ENCODE peak calls at places on chromosomes 2 and 18, in five cellular contexts. One of them, this sample, is unnamed.

GRCh38 chr2:144096531-144096930 is 423.4 kb downstream of the ZEB2 start:
- DNase-seq in BJ: no peak
- DNase-seq in psoas muscle: no peak
- DNase-seq in adipocyte: no peak
- DNase-seq in transverse colon: no peak
- DNase-seq in this sample: no peak

GRCh38 chr2:238415036-238415764 is 11.5 kb upstream of the ASB1 start:
- DNase-seq in BJ: no peak
- DNase-seq in psoas muscle: no peak
- DNase-seq in adipocyte: no peak
- DNase-seq in transverse colon: no peak
- DNase-seq in this sample: no peak

GRCh38 chr2:206971805-206972204 is 32.5 kb downstream of the CPO start:
- DNase-seq in BJ: peak; percentile 35
- DNase-seq in psoas muscle: peak; percentile 44
- DNase-seq in adipocyte: peak; percentile 76
- DNase-seq in transverse colon: peak; percentile 13
- DNase-seq in this sample: no peak

GRCh38 chr2:187118331-187119099 is 269.5 kb upstream of the ZSWIM2 start:
- DNase-seq in BJ: no peak
- DNase-seq in psoas muscle: no peak
- DNase-seq in adipocyte: no peak
- DNase-seq in transverse colon: no peak
- DNase-seq in this sample: no peak

GRCh38 chr2:200329798-200330197 is 23.3 kb downstream of the SPATS2L start:
- DNase-seq in BJ: no peak
- DNase-seq in psoas muscle: no peak
- DNase-seq in adipocyte: no peak
- DNase-seq in transverse colon: no peak
- DNase-seq in this sample: no peak

GRCh38 chr18:55748227-55748738 is 160.3 kb upstream of the TCF4 start:
- DNase-seq in BJ: no peak
- DNase-seq in psoas muscle: no peak
- DNase-seq in adipocyte: no peak
- DNase-seq in transverse colon: no peak
- DNase-seq in this sample: no peak

GRCh38 chr2:88729061-88729745 is 37.7 kb downstream of the RPIA start:
- DNase-seq in BJ: peak; percentile 6
- DNase-seq in psoas muscle: no peak
- DNase-seq in adipocyte: no peak
- DNase-seq in transverse colon: no peak
- DNase-seq in this sample: no peak

GRCh38 chr2:190488516-190489220 is 45.9 kb downstream of the NEMP2 start:
- DNase-seq in BJ: no peak
- DNase-seq in psoas muscle: no peak
- DNase-seq in adipocyte: no peak
- DNase-seq in transverse colon: no peak
- DNase-seq in this sample: no peak

GRCh38 chr2:9178110-9178904 is 28.3 kb upstream of the ASAP2 start:
- DNase-seq in BJ: no peak
- DNase-seq in psoas muscle: no peak
- DNase-seq in adipocyte: no peak
- DNase-seq in transverse colon: peak; percentile 50
- DNase-seq in this sample: no peak

GRCh38 chr2:236600892-236601291 is 31.3 kb downstream of the ACKR3 start:
- DNase-seq in BJ: no peak
- DNase-seq in psoas muscle: no peak
- DNase-seq in adipocyte: no peak
- DNase-seq in transverse colon: no peak
- DNase-seq in this sample: peak; percentile 52

GRCh38 chr2:42770288-42771131 is 6.6 kb upstream of the OXER1 start:
- DNase-seq in BJ: no peak
- DNase-seq in psoas muscle: no peak
- DNase-seq in adipocyte: no peak
- DNase-seq in transverse colon: no peak
- DNase-seq in this sample: no peak

GRCh38 chr18:38644875-38645641 is 1079.5 kb upstream of the CELF4 start:
- DNase-seq in BJ: no peak
- DNase-seq in psoas muscle: no peak
- DNase-seq in adipocyte: no peak
- DNase-seq in transverse colon: no peak
- DNase-seq in this sample: no peak

GRCh38 chr2:237341872-237342271 is 72.1 kb downstream of the COL6A3 start:
- DNase-seq in BJ: no peak
- DNase-seq in psoas muscle: no peak
- DNase-seq in adipocyte: no peak
- DNase-seq in transverse colon: no peak
- DNase-seq in this sample: no peak

GRCh38 chr2:172677363-172677762 is 58.3 kb upstream of the RAPGEF4 start:
- DNase-seq in BJ: no peak
- DNase-seq in psoas muscle: no peak
- DNase-seq in adipocyte: no peak
- DNase-seq in transverse colon: no peak
- DNase-seq in this sample: no peak

GRCh38 chr18:26056291-26056690 is 34.1 kb downstream of the SS18 start:
- DNase-seq in BJ: no peak
- DNase-seq in psoas muscle: no peak
- DNase-seq in adipocyte: peak; percentile 24
- DNase-seq in transverse colon: no peak
- DNase-seq in this sample: no peak

GRCh38 chr2:129880309-129880708 is 99.2 kb upstream of the RAB6C start:
- DNase-seq in BJ: no peak
- DNase-seq in psoas muscle: no peak
- DNase-seq in adipocyte: no peak
- DNase-seq in transverse colon: no peak
- DNase-seq in this sample: no peak

GRCh38 chr2:15116830-15117229 is 444.3 kb downstream of the NBAS start:
- DNase-seq in BJ: no peak
- DNase-seq in psoas muscle: no peak
- DNase-seq in adipocyte: no peak
- DNase-seq in transverse colon: no peak
- DNase-seq in this sample: no peak

GRCh38 chr2:12998701-12999100 is 282.0 kb downstream of the TRIB2 start:
- DNase-seq in BJ: no peak
- DNase-seq in psoas muscle: no peak
- DNase-seq in adipocyte: no peak
- DNase-seq in transverse colon: no peak
- DNase-seq in this sample: no peak

GRCh38 chr2:96730212-96730611 is 9.7 kb downstream of the LMAN2L start:
- DNase-seq in BJ: no peak
- DNase-seq in psoas muscle: no peak
- DNase-seq in adipocyte: peak; percentile 31
- DNase-seq in transverse colon: no peak
- DNase-seq in this sample: no peak

GRCh38 chr2:68905116-68905515 is 33.9 kb upstream of the BMP10 start:
- DNase-seq in BJ: peak; percentile 13
- DNase-seq in psoas muscle: no peak
- DNase-seq in adipocyte: no peak
- DNase-seq in transverse colon: no peak
- DNase-seq in this sample: no peak

GRCh38 chr2:158967731-158968395 is 577 bp upstream of the TANC1 start:
- DNase-seq in BJ: no peak
- DNase-seq in psoas muscle: peak; percentile 32
- DNase-seq in adipocyte: peak; percentile 86
- DNase-seq in transverse colon: peak; percentile 52
- DNase-seq in this sample: peak; percentile 65

GRCh38 chr2:218252509-218253247 is 8.1 kb upstream of the GPBAR1 start:
- DNase-seq in BJ: no peak
- DNase-seq in psoas muscle: no peak
- DNase-seq in adipocyte: no peak
- DNase-seq in transverse colon: no peak
- DNase-seq in this sample: no peak

GRCh38 chr18:50906843-50907242 is 27.9 kb downstream of the ME2 start:
- DNase-seq in BJ: no peak
- DNase-seq in psoas muscle: no peak
- DNase-seq in adipocyte: no peak
- DNase-seq in transverse colon: no peak
- DNase-seq in this sample: no peak

DNA sequence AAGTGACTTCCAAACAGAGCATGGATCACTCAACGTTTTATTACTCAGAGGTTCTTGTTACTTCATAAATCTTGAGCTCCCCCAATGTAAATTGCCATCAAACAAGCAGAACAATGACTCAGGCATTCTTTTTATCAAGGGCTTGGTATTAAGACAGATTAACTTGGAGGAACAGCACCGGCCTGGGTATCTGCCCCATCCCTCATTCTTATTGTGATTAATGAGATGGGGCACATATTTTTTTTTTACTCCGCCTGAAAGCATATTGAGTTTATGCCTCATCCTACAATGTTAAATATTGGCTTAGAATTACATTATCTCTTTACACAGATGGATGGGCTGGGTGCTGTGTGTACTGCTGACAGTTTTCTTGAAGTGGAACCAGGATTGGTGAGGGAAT is 387.2 kb downstream of the CLIP4 start:
- DNase-seq in BJ: no peak
- DNase-seq in psoas muscle: no peak
- DNase-seq in adipocyte: peak; percentile 24
- DNase-seq in transverse colon: no peak
- DNase-seq in this sample: no peak
- H3K27me3 ChIP-seq in BJ: no peaks in the 10 kb centered on the region
- H3K27me3 ChIP-seq in psoas muscle: no peaks in the 10 kb centered on the region
- H3K27me3 ChIP-seq in adipocyte: peaks cover 6% of the 10 kb centered on the region
- H3K27me3 ChIP-seq in transverse colon: no peaks in the 10 kb centered on the region
- H3K27me3 ChIP-seq in this sample: no peaks in the 10 kb centered on the region

DNA sequence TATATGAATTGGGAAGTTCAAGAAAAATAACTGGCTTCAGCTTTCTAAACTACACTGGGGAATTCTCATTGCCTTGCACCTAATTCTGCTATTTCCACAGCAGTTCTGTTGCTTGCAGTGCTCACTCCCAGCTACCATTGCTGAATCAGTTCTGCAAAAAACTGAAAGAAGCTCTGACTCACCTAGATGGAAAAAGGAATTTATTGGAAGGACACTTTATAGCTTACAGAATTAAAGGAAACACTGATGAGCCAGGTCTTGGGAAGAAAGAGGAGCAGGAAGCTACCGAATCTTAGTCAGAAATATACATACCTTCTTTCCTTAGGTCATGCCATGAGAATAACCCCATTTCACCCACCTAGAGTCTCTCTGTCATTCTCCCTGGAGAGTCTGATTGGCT is 60.3 kb upstream of the ACVR1 start:
- DNase-seq in BJ: no peak
- DNase-seq in psoas muscle: no peak
- DNase-seq in adipocyte: no peak
- DNase-seq in transverse colon: no peak
- DNase-seq in this sample: no peak
- H3K27me3 ChIP-seq in BJ: no peaks in the 10 kb centered on the region
- H3K27me3 ChIP-seq in psoas muscle: peaks cover 3% of the 10 kb centered on the region
- H3K27me3 ChIP-seq in adipocyte: no peaks in the 10 kb centered on the region
- H3K27me3 ChIP-seq in transverse colon: no peaks in the 10 kb centered on the region
- H3K27me3 ChIP-seq in this sample: no peaks in the 10 kb centered on the region

GRCh38 chr2:232521098-232521497 is 910 bp downstream of the PRSS56 start:
- DNase-seq in BJ: no peak
- DNase-seq in psoas muscle: no peak
- DNase-seq in adipocyte: no peak
- DNase-seq in transverse colon: no peak
- DNase-seq in this sample: no peak

GRCh38 chr2:232522855-232523681 is 2.9 kb downstream of the PRSS56 start:
- DNase-seq in BJ: no peak
- DNase-seq in psoas muscle: no peak
- DNase-seq in adipocyte: no peak
- DNase-seq in transverse colon: no peak
- DNase-seq in this sample: no peak

GRCh38 chr2:232521524-232521923 is 1.3 kb downstream of the PRSS56 start:
- DNase-seq in BJ: no peak
- DNase-seq in psoas muscle: no peak
- DNase-seq in adipocyte: no peak
- DNase-seq in transverse colon: no peak
- DNase-seq in this sample: no peak

GRCh38 chr2:232523682-232524597 is 2.0 kb upstream of the CHRND start:
- DNase-seq in BJ: no peak
- DNase-seq in psoas muscle: peak; percentile 59
- DNase-seq in adipocyte: peak; percentile 51
- DNase-seq in transverse colon: peak; percentile 20
- DNase-seq in this sample: no peak

DNA sequence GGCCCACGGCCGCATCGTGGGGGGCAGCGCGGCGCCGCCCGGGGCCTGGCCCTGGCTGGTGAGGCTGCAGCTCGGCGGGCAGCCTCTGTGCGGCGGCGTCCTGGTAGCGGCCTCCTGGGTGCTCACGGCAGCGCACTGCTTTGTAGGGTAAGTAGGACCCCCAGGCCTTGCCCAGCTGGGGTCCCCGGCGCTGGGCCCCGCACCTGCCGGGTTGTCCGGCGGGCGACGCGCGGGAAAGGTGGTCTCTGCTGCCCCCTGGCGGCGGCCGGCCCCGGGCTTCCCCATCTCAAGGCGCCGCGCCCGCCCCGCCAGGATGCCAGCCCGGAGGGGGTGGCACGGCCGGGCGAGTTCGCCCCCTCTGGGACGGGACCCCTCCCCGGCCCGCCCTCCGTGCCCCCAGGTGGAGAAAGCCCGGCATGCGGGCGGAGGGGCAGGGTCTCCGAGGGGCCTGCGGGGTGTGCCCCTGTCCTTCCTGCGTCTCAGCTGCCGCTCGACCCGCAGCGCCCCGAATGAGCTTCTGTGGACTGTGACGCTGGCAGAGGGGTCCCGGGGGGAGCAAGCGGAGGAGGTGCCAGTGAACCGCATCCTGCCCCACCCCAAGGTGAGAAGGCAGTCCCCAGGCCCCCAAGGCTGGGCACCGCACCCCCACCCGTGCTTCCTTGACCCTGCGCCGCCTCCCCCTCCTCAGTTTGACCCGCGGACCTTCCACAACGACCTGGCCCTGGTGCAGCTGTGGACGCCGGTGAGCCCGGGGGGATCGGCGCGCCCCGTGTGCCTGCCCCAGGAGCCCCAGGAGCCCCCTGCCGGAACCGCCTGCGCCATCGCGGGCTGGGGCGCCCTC is 2.0 kb downstream of the PRSS56 start:
- DNase-seq in BJ: no peak
- DNase-seq in psoas muscle: peak; percentile 70
- DNase-seq in adipocyte: peak; percentile 67
- DNase-seq in transverse colon: peak; percentile 57
- DNase-seq in this sample: peak; percentile 61
- H3K27me3 ChIP-seq in BJ: peaks cover 35% of the 10 kb centered on the region
- H3K27me3 ChIP-seq in psoas muscle: no peaks in the 10 kb centered on the region
- H3K27me3 ChIP-seq in adipocyte: peaks cover 58% of the 10 kb centered on the region
- H3K27me3 ChIP-seq in transverse colon: peaks cover 78% of the 10 kb centered on the region
- H3K27me3 ChIP-seq in this sample: no peaks in the 10 kb centered on the region

DNA sequence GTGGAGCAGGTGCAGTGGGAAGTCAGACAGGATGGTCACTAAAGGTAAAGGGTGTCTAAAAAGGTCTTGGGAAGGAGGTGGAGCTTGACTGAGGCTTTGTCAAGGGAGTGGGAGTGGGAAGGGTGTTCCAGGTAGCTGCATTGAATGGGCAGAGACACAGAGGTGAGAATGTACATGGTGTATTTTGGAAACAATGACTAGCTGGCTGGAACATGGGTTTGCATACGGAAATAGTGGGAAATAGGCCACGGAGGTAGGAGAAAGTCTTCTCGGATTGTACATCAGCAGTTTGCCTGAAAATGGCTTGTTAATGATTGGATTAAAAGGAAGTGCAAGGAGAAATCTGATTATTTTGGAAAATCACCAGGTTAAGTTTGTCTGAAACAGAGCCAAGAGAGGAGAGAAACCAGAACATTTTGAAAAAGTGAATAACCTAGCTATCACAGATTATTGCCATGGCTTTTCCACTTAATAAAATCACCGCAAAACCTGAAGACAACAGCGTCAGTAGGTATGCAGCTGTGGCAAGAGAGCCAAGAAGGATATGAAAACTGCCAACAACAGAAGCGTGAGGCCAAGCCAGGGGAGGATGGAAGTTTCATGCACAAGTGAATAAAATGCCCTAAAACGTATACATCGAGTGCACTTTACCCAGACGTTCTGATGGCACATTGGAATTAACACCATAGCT is 13.9 kb downstream of the PAX8 start:
- DNase-seq in BJ: no peak
- DNase-seq in psoas muscle: no peak
- DNase-seq in adipocyte: no peak
- DNase-seq in transverse colon: no peak
- DNase-seq in this sample: no peak
- H3K27me3 ChIP-seq in BJ: peaks cover 5% of the 10 kb centered on the region
- H3K27me3 ChIP-seq in psoas muscle: no peaks in the 10 kb centered on the region
- H3K27me3 ChIP-seq in adipocyte: peaks cover 2% of the 10 kb centered on the region
- H3K27me3 ChIP-seq in transverse colon: no peaks in the 10 kb centered on the region
- H3K27me3 ChIP-seq in this sample: no peaks in the 10 kb centered on the region